ENCODE peak calls at places on chromosomes 16 and 17, in eight cellular contexts. L, H, X, U, W, B, A and K are unnamed samples.

GRCh38 chr17:3669085-3669347 is 404 bp downstream of the EMC6 start:
- DNase-seq in A (no peak), H (no peak), W (no peak), U (no peak), L (no peak), X (no peak), B (no peak), K (no peak)

GRCh38 chr16:9047689-9048301 is 43.6 kb upstream of the HAPSTR1 start:
- DNase-seq in L (peak; percentile 88), W (peak; percentile 100), A (peak; percentile 98), U (no peak), B (peak; percentile 100), X (no peak), H (peak; percentile 36), K (peak; percentile 91)

GRCh38 chr17:47928415-47928814 is 13.0 kb upstream of the PNPO start:
- DNase-seq in H (no peak), B (no peak), A (no peak), L (no peak), U (no peak), X (no peak), W (no peak), K (no peak)

GRCh38 chr17:38730526-38731379 is 612 bp downstream of the CISD3 start:
- DNase-seq in H (no peak), U (no peak), A (peak; percentile 53), X (peak; percentile 38), L (peak; percentile 47), B (peak; percentile 47), W (peak; percentile 58), K (peak; percentile 74)

GRCh38 chr16:72024862-72025382 is 16.4 kb downstream of the DHODH start:
- DNase-seq in A (no peak), H (no peak), B (no peak), X (no peak), W (no peak), L (no peak), U (no peak), K (no peak)

GRCh38 chr16:85611455-85612190 is 1.5 kb upstream of the GSE1 start:
- DNase-seq in U (peak; percentile 34), L (peak; percentile 54), W (peak; percentile 88), A (peak; percentile 58), B (peak; percentile 74), X (peak; percentile 75), H (peak; percentile 74), K (peak; percentile 81)

GRCh38 chr16:67847064-67847861 is at the start of gene CENPT:
- DNase-seq in X (no peak), A (peak; percentile 72), U (no peak), B (peak; percentile 61), H (no peak), W (peak; percentile 72), L (peak; percentile 20), K (peak; percentile 64)

GRCh38 chr16:19583665-19584300 is 28.3 kb downstream of the VPS35L start:
- DNase-seq in X (peak; percentile 32), U (no peak), W (peak; percentile 53), B (peak; percentile 69), L (peak; percentile 44), H (no peak), A (peak; percentile 81), K (no peak)

GRCh38 chr16:30030841-30031413 is at the start of gene TLCD3B:
- DNase-seq in W (no peak), B (no peak), U (no peak), L (no peak), A (no peak), H (no peak), X (peak; percentile 51), K (no peak)

GRCh38 chr17:74059471-74059870 is 144.0 kb upstream of the RPL38 start:
- DNase-seq in B (no peak), H (peak; percentile 60), A (no peak), L (no peak), X (no peak), U (no peak), W (no peak), K (no peak)

GRCh38 chr17:50240876-50241275 is 33.4 kb upstream of the TMEM92 start:
- DNase-seq in B (peak; percentile 76), A (no peak), U (no peak), X (no peak), H (no peak), W (peak; percentile 89), L (no peak), K (no peak)

GRCh38 chr17:47295037-47295873 is 28.5 kb upstream of the EFCAB13 start:
- DNase-seq in X (no peak), L (no peak), U (no peak), A (no peak), H (no peak), W (no peak), B (no peak), K (no peak)